ENCODE peak calls at places on chromosomes 13 and 19, in eight cellular contexts. U is EH; N is activated CD4-positive, alpha-beta T cell treated with anti-CD3 and anti-CD28 coated beads for 1 hour; K is heart right ventricle; I is T-cell; R is caudate nucleus; V is OCI-LY7; D is dermis blood vessel endothelial cell. H is an unnamed sample.

GRCh38 chr13:97121894-97122293 is 100.2 kb upstream of the MBNL2 start:
- DNase-seq in V (no peak), I (no peak), R (no peak), D (no peak), U (peak), N (no peak), K (no peak), H (no peak)

GRCh38 chr19:10544753-10545251 is 1.1 kb downstream of the ATG4D start:
- DNase-seq in N (no peak), U (no peak), V (peak), K (no peak), I (no peak), D (no peak), R (no peak), H (no peak)

GRCh38 chr13:45242070-45242469 is 41.2 kb upstream of the KCTD4 start:
- DNase-seq in K (no peak), V (no peak), U (peak), R (no peak), N (no peak), D (peak), I (no peak), H (no peak)

GRCh38 chr13:99314640-99315176 is 7.5 kb upstream of the GPR183 start:
- DNase-seq in D (peak), U (peak), V (no peak), I (peak), K (no peak), N (no peak), R (no peak), H (no peak)

GRCh38 chr19:45528149-45528743 is 21.0 kb downstream of the VASP start:
- DNase-seq in N (no peak), I (no peak), D (peak), K (no peak), V (no peak), U (peak), R (no peak), H (no peak)

GRCh38 chr13:29937836-29938235 is 87.4 kb upstream of the UBL3 start:
- DNase-seq in R (no peak), D (no peak), K (no peak), N (peak), V (no peak), I (peak), U (no peak), H (no peak)

GRCh38 chr19:34938886-34939285 is 12.2 kb downstream of the ZNF30 start:
- DNase-seq in K (no peak), U (no peak), V (no peak), D (no peak), R (no peak), I (no peak), N (no peak), H (no peak)

GRCh38 chr13:72820156-72820897 is 38.4 kb downstream of the PIBF1 start:
- DNase-seq in R (no peak), I (no peak), K (no peak), U (peak), N (no peak), D (peak), V (no peak), H (no peak)

GRCh38 chr19:51142119-51142518 is at the start of gene SIGLEC7:
- DNase-seq in K (peak), D (no peak), U (no peak), V (no peak), I (no peak), N (no peak), R (no peak), H (no peak)

GRCh38 chr13:88235441-88235840 is 564.3 kb downstream of the SLITRK5 start:
- DNase-seq in U (no peak), D (no peak), K (no peak), V (no peak), I (no peak), R (no peak), N (no peak), H (no peak)

GRCh38 chr13:98222081-98222554 is 45.0 kb upstream of the RNF113B start:
- DNase-seq in R (no peak), D (peak), K (no peak), N (no peak), I (no peak), U (peak), V (no peak), H (no peak)

GRCh38 chr13:34671136-34671535 is 270.9 kb upstream of the NBEA start:
- DNase-seq in U (no peak), R (no peak), I (no peak), N (no peak), D (no peak), V (no peak), K (peak), H (no peak)